ENCODE peak calls at places on chromosomes 16 and 17, in seven cellular contexts. H, A, C, V, J, R and T are unnamed samples.

GRCh38 chr16:56848955-56849689 is 15.9 kb upstream of the SLC12A3 start:
- DNase-seq in C (peak; percentile 62), J (no peak), V (no peak), A (peak; percentile 47), H (peak; percentile 52), R (no peak), T (no peak)

GRCh38 chr16:1152651-1153259 is at the start of gene CACNA1H:
- DNase-seq in V (no peak), A (peak; percentile 82), H (peak; percentile 60), J (no peak), R (no peak), C (no peak), T (no peak)

GRCh38 chr16:27993587-27993986 is 69.9 kb downstream of the GSG1L start:
- DNase-seq in R (peak; percentile 19), H (no peak), V (no peak), A (no peak), J (no peak), C (no peak), T (no peak)

GRCh38 chr17:28925912-28926365 is 23.1 kb upstream of the DHRS13 start:
- DNase-seq in A (no peak), R (no peak), J (no peak), C (peak; percentile 73), V (no peak), H (no peak), T (no peak)

GRCh38 chr16:88762941-88763340 is 22.1 kb downstream of the PIEZO1 start:
- DNase-seq in H (no peak), C (no peak), R (no peak), V (no peak), J (no peak), A (no peak), T (no peak)

GRCh38 chr17:18250259-18250658 is 8.3 kb downstream of the FLII start:
- DNase-seq in R (no peak), H (no peak), C (no peak), J (no peak), A (no peak), V (peak; percentile 83), T (no peak)

GRCh38 chr17:55852734-55853133 is 101.9 kb downstream of the PCTP start:
- DNase-seq in H (no peak), C (no peak), A (no peak), V (no peak), R (no peak), J (no peak), T (no peak)

GRCh38 chr17:73291260-73291801 is 20.5 kb downstream of the CDC42EP4 start:
- DNase-seq in H (peak; percentile 86), A (peak; percentile 69), C (peak; percentile 84), R (peak; percentile 92), J (peak; percentile 85), V (peak; percentile 68), T (peak; percentile 80)

GRCh38 chr17:74480290-74480689 is 13.9 kb downstream of the CD300A start:
- DNase-seq in V (no peak), H (no peak), J (no peak), C (no peak), A (no peak), R (no peak), T (no peak)

GRCh38 chr16:15690296-15690695 is 40.3 kb downstream of the NDE1 start:
- DNase-seq in J (no peak), H (no peak), V (no peak), A (no peak), C (no peak), R (no peak), T (no peak)

GRCh38 chr16:495127-495748 is 32.3 kb upstream of the CAPN15 start:
- DNase-seq in R (no peak), J (no peak), C (peak; percentile 66), A (no peak), V (peak; percentile 37), H (no peak), T (no peak)

GRCh38 chr17:39973496-39973895 is 7.1 kb upstream of the PSMD3 start:
- DNase-seq in A (no peak), C (no peak), R (no peak), J (no peak), V (no peak), H (no peak), T (no peak)

GRCh38 chr17:39400547-39401411 is 647 bp downstream of the FBXL20 start:
- DNase-seq in R (peak; percentile 74), C (peak; percentile 9), V (no peak), A (peak; percentile 20), H (peak; percentile 33), J (peak; percentile 65), T (no peak)

GRCh38 chr17:72683506-72684404 is 408.7 kb downstream of the SLC39A11 start:
- DNase-seq in H (peak; percentile 36), R (no peak), V (peak; percentile 71), C (peak; percentile 92), J (no peak), A (no peak), T (peak; percentile 51)

GRCh38 chr17:77856551-77857305 is 101.8 kb upstream of the TNRC6C start:
- DNase-seq in H (no peak), J (no peak), A (no peak), R (no peak), V (no peak), C (no peak), T (no peak)

GRCh38 chr16:30741461-30741914 is 6.7 kb upstream of the PHKG2 start:
- DNase-seq in H (peak; percentile 79), J (peak; percentile 67), A (no peak), V (peak; percentile 79), R (no peak), C (peak; percentile 76), T (peak; percentile 87)

GRCh38 chr17:66378296-66378695 is 75.9 kb downstream of the PRKCA start:
- DNase-seq in H (no peak), R (no peak), J (no peak), A (no peak), V (no peak), C (no peak), T (no peak)

GRCh38 chr17:4232168-4232813 is 31.5 kb downstream of the ANKFY1 start:
- DNase-seq in J (no peak), C (peak; percentile 64), V (no peak), R (no peak), H (no peak), A (no peak), T (no peak)

GRCh38 chr17:36128411-36128978 is 24.9 kb downstream of the CCL4 start:
- DNase-seq in R (no peak), H (no peak), J (no peak), A (no peak), C (no peak), V (no peak), T (no peak)

GRCh38 chr17:43667506-43668438 is 6.0 kb upstream of the MEOX1 start:
- DNase-seq in H (no peak), V (no peak), J (no peak), R (no peak), A (no peak), C (no peak), T (no peak)

GRCh38 chr16:180101-180920 is at the start of gene HBQ1:
- DNase-seq in C (peak; percentile 29), R (no peak), A (peak; percentile 36), H (no peak), V (peak; percentile 24), J (no peak), T (no peak)

GRCh38 chr17:58141505-58141904 is 6.7 kb upstream of the OR4D1 start:
- DNase-seq in C (no peak), R (no peak), V (no peak), H (no peak), A (no peak), J (no peak), T (no peak)

GRCh38 chr17:58136669-58137279 is 11.4 kb upstream of the OR4D1 start:
- DNase-seq in V (no peak), J (no peak), H (no peak), C (no peak), A (no peak), R (no peak), T (no peak)
- TF ChIP-seq CTCF in V (no peak), J (no peak), H (no peak), C (peak; percentile 46), A (no peak), R (no peak), T (no peak)

GRCh38 chr17:82215972-82216300 is 3.3 kb upstream of the CCDC57 start:
- DNase-seq in R (no peak), C (no peak), H (no peak), A (no peak), V (no peak), J (no peak), T (no peak)
- TF ChIP-seq CTCF in R (no peak), C (no peak), H (no peak), A (no peak), V (no peak), J (no peak), T (no peak)

GRCh38 chr16:66551788-66552287 is 538 bp upstream of the CKLF start:
- DNase-seq in H (no peak), R (no peak), A (no peak), V (no peak), J (no peak), C (no peak), T (no peak)
- TF ChIP-seq CTCF in H (no peak), R (no peak), A (no peak), V (no peak), J (no peak), C (no peak), T (no peak)

DNA sequence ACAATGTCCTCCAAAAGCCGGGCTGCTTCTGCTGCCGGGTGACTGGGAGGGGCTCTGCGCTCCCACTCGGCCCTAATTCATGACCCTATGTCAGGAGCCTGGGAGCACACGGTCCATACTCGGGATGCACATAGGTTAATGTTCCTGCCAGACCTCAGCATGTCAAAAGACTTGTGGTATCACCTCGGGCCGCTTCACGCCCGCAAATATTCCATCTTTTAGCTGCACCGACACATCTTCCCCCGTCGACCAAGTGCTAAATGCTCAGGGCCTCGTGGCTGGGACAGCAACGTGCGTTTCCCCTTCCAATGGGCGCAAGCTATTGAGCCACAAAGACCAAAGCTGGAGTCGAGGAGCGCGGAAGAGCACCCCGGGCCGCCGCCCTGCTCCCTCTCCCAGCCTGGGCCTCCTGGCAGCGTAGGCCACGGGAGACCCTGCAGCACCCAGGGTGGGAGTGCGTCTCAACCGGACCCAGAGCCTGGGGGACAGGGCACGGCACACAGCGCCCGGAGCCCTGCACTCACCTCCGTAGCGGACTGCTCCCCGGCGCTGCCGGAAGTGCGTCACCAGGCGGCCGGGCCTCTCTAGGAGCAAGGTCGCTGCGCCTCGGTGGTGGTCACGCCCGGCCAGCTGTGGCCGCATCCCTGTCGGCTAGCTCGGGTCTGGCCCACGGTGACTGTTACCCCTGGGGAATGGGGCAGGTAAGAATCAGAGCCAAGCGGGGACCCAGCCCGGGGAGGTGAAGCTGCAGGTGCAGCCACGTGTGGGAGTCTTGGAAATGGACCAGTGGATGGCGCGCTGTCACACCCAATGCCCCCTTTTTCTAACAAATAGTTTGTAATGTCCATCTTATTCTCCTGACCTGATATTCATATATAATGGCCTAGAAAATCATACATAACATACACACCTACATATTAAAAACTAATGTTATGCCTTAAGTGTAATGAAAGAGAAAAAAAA is at the start of gene ZNF23:
- DNase-seq in A (peak; percentile 85), H (peak; percentile 89), V (peak; percentile 85), J (peak; percentile 94), C (peak; percentile 82), R (peak; percentile 88), T (peak; percentile 87)
- TF ChIP-seq CTCF in A (no peak), H (no peak), V (peak; percentile 5), J (no peak), C (no peak), R (no peak), T (no peak)